ENCODE peak calls at places on chromosomes 16 and 17, in seven cellular contexts. N is lower lobe of right lung, Q is fibroblast of mammary gland, A is tibial artery, K is endothelial cell, J is Calu3, L is transverse colon. S is an unnamed sample.

GRCh38 chr17:75498726-75499213 is 16.6 kb downstream of the CASKIN2 start:
- DNase-seq in L (no peak), J (no peak), N (no peak), Q (no peak), K (no peak), A (no peak), S (no peak)

GRCh38 chr16:66115373-66115772 is 251.1 kb upstream of the CDH5 start:
- DNase-seq in A (no peak), L (no peak), Q (peak), N (no peak), K (no peak), J (no peak), S (no peak)

GRCh38 chr16:58499615-58500328 is at the start of gene NDRG4:
- DNase-seq in Q (peak), K (peak), L (peak), J (peak), N (no peak), A (no peak), S (peak)

GRCh38 chr16:3971261-3971660 is 90.7 kb upstream of the CREBBP start:
- DNase-seq in Q (peak), A (no peak), J (no peak), K (no peak), N (peak), L (no peak), S (no peak)

GRCh38 chr16:31265329-31266245 is 5.8 kb downstream of the ITGAM start:
- DNase-seq in N (no peak), K (no peak), Q (peak), J (peak), A (no peak), L (no peak), S (no peak)

GRCh38 chr16:82580293-82580900 is 46.4 kb upstream of the CDH13 start:
- DNase-seq in L (no peak), N (no peak), Q (peak), K (peak), J (peak), A (no peak), S (no peak)

GRCh38 chr16:74888227-74888862 is 96.6 kb downstream of the WDR59 start:
- DNase-seq in K (no peak), Q (no peak), A (no peak), L (no peak), N (no peak), J (no peak), S (no peak)

GRCh38 chr17:56918916-56919315 is 5.1 kb upstream of the TRIM25 start:
- DNase-seq in J (no peak), K (no peak), A (no peak), L (no peak), Q (peak), N (no peak), S (no peak)

GRCh38 chr16:62014534-62014933 is 21.7 kb downstream of the CDH8 start:
- DNase-seq in N (no peak), K (no peak), Q (no peak), L (no peak), J (no peak), A (no peak), S (no peak)
- TF ChIP-seq CTCF in N (no peak), K (no peak), Q (no peak), L (no peak), J (no peak), A (no peak), S (no peak)

GRCh38 chr17:18321309-18321708 is 6.2 kb downstream of the SMCR8 start:
- DNase-seq in N (no peak), A (no peak), J (no peak), Q (peak), L (no peak), K (no peak), S (no peak)
- TF ChIP-seq CTCF in N (no peak), A (no peak), J (no peak), Q (peak), L (no peak), K (no peak), S (peak)

GRCh38 chr17:34443832-34444469 is 80.9 kb upstream of the CCL1 start:
- DNase-seq in Q (no peak), J (peak), K (peak), A (no peak), N (no peak), L (no peak), S (no peak)
- TF ChIP-seq CTCF in Q (no peak), J (no peak), K (no peak), A (no peak), N (no peak), L (no peak), S (peak)

DNA sequence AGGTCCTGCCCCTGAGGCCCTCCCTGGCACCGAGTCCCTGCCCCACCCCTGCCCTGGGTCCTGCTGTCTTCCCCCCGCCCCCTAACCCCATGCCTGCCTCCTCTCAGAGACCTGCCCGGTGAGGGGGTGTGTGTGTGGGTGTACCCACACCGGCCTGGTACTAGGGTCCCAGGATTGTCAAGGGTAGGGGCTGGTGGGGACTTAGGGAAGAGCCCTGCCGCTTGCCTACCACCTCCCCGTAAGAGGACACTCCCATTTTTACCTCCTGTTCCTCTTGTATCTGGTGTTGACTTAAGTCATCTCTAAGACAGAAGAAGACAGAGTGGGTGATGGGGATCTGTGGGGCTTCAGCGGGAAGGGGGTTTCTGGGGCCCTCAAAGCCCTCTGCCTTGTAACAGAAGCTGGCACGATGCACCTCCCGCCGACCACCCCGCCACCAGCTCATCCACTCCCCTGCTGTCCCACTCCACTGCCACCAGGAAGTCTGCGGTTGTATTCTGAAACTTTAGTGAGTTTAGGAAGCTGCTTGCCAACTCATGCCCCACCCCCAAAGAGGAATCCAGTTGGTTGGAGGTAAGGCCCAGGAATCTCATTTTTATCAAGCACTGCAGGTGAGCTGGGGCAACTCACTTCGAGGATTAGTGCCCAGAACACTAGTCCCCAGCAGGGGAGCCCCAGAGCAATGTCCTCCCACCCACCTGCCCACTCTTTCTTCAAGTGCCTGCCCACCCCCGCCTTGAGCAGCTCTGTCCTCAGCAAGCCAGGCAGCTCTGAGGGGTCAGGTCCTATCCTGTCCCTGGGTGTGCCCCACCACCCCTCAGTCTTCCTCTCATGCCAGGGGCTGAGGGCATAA is 5.6 kb downstream of the SPATA32 start:
- DNase-seq in Q (no peak), L (no peak), K (no peak), J (peak), N (no peak), A (no peak), S (no peak)
- TF ChIP-seq CTCF in Q (no peak), L (no peak), K (no peak), J (no peak), N (no peak), A (no peak), S (peak)

DNA sequence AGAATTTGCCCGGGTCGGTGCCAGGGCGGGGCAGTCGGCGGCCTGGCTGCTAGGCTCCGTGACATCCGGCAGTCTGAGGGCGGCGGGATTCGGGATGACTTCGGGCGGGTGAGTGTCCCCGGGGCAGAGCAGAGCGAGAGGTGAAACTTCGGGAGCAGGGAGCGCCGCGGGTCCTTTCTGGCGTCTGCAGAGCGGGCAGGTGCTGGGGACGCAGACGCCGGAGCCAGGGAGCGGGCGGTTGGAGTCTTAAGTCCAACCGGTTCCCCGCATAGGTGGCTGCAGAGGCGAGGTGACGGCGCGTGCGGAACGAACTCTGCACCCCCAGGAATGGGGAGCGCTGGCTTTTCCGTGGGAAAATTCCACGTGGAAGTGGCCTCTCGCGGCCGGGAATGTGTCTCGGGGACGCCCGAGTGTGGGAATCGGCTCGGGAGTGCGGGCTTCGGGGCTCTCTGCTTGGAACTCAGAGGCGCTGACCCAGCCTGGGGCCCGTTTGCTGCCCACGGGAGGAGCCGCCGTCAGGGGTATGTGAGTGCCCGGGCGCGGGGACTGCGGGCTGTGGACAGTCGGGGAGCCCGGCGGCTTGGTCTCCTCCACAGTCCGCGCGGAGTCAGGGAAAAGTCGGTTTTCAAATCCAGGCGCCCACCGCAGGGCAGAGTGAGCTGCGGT is at the start of gene B4GALNT2:
- DNase-seq in N (peak), L (peak), A (no peak), K (peak), Q (no peak), J (peak), S (no peak)
- TF ChIP-seq CTCF in N (no peak), L (no peak), A (no peak), K (no peak), Q (no peak), J (no peak), S (no peak)

S was measured in chondrocyte.